ENCODE peak calls at places on chromosomes 11 and 22, in seven cellular contexts. Y is T-helper 22 cell; M is adrenal gland; A is lower leg skin; E is activated CD8-positive, alpha-beta T cell treated with anti-CD3 and anti-CD28 coated beads for 36 hours; I is adipocyte; Q is T-helper 1 cell. F is an unnamed sample.

GRCh38 chr11:125423247-125423849 is 72.7 kb downstream of the FEZ1 start:
- DNase-seq in M (no peak), A (no peak), I (no peak), Q (no peak), E (peak), Y (no peak), F (no peak)

GRCh38 chr11:6245536-6245935 is 6.6 kb downstream of the CNGA4 start:
- DNase-seq in Q (no peak), I (no peak), A (no peak), Y (no peak), M (no peak), E (no peak), F (no peak)

GRCh38 chr11:15035283-15035682 is 38.1 kb upstream of the CALCB start:
- DNase-seq in Q (no peak), E (no peak), Y (no peak), A (no peak), I (no peak), M (no peak), F (no peak)

GRCh38 chr22:48075604-48076400 is 1313.4 kb downstream of the TBC1D22A start:
- DNase-seq in I (no peak), Q (no peak), E (no peak), M (no peak), Y (no peak), A (no peak), F (no peak)

GRCh38 chr22:47814474-47814873 is 1052.0 kb downstream of the TBC1D22A start:
- DNase-seq in M (no peak), A (no peak), I (no peak), Q (no peak), Y (no peak), E (no peak), F (no peak)

GRCh38 chr11:34104680-34105078 is 750 bp upstream of the NAT10 start:
- DNase-seq in A (no peak), E (no peak), Q (no peak), Y (no peak), M (no peak), I (peak), F (no peak)

GRCh38 chr11:96341237-96342130 is 1.5 kb downstream of the MAML2 start:
- DNase-seq in I (peak), Y (peak), E (peak), A (peak), Q (peak), M (peak), F (peak)

GRCh38 chr11:61277186-61277972 is 17.7 kb downstream of the VWCE start:
- DNase-seq in E (no peak), I (no peak), Q (no peak), Y (no peak), M (no peak), A (no peak), F (no peak)

GRCh38 chr22:28345304-28345703 is 334.3 kb downstream of the TTC28 start:
- DNase-seq in E (no peak), I (peak), Q (no peak), A (no peak), Y (no peak), M (no peak), F (no peak)

GRCh38 chr22:43828711-43829447 is 16.8 kb upstream of the EFCAB6 start:
- DNase-seq in E (no peak), I (no peak), Q (no peak), A (peak), M (no peak), Y (no peak), F (no peak)

GRCh38 chr22:23115825-23116494 is 25.8 kb downstream of the RSPH14 start:
- DNase-seq in A (no peak), M (no peak), Y (no peak), E (no peak), Q (no peak), I (no peak), F (no peak)